ENCODE peak calls at places on chromosomes 6 and 20, in five cellular contexts. One of them, this sample, is unnamed.

GRCh38 chr6:112522600-112522999 is 175.5 kb downstream of the RFPL4B start:
- DNase-seq in amniotic epithelial cell: peak
- DNase-seq in neural crest cell: no peak
- DNase-seq in spleen: no peak
- DNase-seq in mucosa of descending colon: no peak
- DNase-seq in this sample: no peak

GRCh38 chr20:37776049-37776448 is 82.2 kb downstream of the CTNNBL1 start:
- DNase-seq in amniotic epithelial cell: no peak
- DNase-seq in neural crest cell: no peak
- DNase-seq in spleen: no peak
- DNase-seq in mucosa of descending colon: no peak
- DNase-seq in this sample: no peak

GRCh38 chr6:13383280-13384163 is 55.2 kb upstream of the TBC1D7 start:
- DNase-seq in amniotic epithelial cell: peak
- DNase-seq in neural crest cell: no peak
- DNase-seq in spleen: no peak
- DNase-seq in mucosa of descending colon: no peak
- DNase-seq in this sample: no peak

GRCh38 chr6:35055906-35056305 is 85.2 kb downstream of the TCP11 start:
- DNase-seq in amniotic epithelial cell: no peak
- DNase-seq in neural crest cell: no peak
- DNase-seq in spleen: peak
- DNase-seq in mucosa of descending colon: no peak
- DNase-seq in this sample: no peak

GRCh38 chr6:148296746-148297145 is 45.9 kb upstream of the SASH1 start:
- DNase-seq in amniotic epithelial cell: no peak
- DNase-seq in neural crest cell: no peak
- DNase-seq in spleen: no peak
- DNase-seq in mucosa of descending colon: no peak
- DNase-seq in this sample: no peak

GRCh38 chr20:58874469-58874868 is 22.0 kb downstream of the GNAS start:
- DNase-seq in amniotic epithelial cell: no peak
- DNase-seq in neural crest cell: no peak
- DNase-seq in spleen: no peak
- DNase-seq in mucosa of descending colon: no peak
- DNase-seq in this sample: no peak

GRCh38 chr6:42929928-42930360 is 664 bp downstream of the CNPY3 start:
- DNase-seq in amniotic epithelial cell: peak
- DNase-seq in neural crest cell: no peak
- DNase-seq in spleen: peak
- DNase-seq in mucosa of descending colon: no peak
- DNase-seq in this sample: peak

GRCh38 chr6:153729189-153729588 is 309.9 kb upstream of the OPRM1 start:
- DNase-seq in amniotic epithelial cell: no peak
- DNase-seq in neural crest cell: no peak
- DNase-seq in spleen: no peak
- DNase-seq in mucosa of descending colon: no peak
- DNase-seq in this sample: no peak

GRCh38 chr20:58389324-58389967 is 417 bp downstream of the VAPB start:
- DNase-seq in amniotic epithelial cell: no peak
- DNase-seq in neural crest cell: no peak
- DNase-seq in spleen: no peak
- DNase-seq in mucosa of descending colon: no peak
- DNase-seq in this sample: peak

GRCh38 chr20:1034420-1034799 is 32.3 kb upstream of the RSPO4 start:
- DNase-seq in amniotic epithelial cell: no peak
- DNase-seq in neural crest cell: no peak
- DNase-seq in spleen: no peak
- DNase-seq in mucosa of descending colon: no peak
- DNase-seq in this sample: no peak

GRCh38 chr20:35215066-35215956 is 11.2 kb upstream of the MMP24 start:
- DNase-seq in amniotic epithelial cell: peak
- DNase-seq in neural crest cell: no peak
- DNase-seq in spleen: no peak
- DNase-seq in mucosa of descending colon: no peak
- DNase-seq in this sample: no peak

GRCh38 chr6:150734235-150734634 is 131.3 kb upstream of the MTHFD1L start:
- DNase-seq in amniotic epithelial cell: peak
- DNase-seq in neural crest cell: no peak
- DNase-seq in spleen: no peak
- DNase-seq in mucosa of descending colon: no peak
- DNase-seq in this sample: no peak

GRCh38 chr6:33165581-33166258 is 26.5 kb downstream of the COL11A2 start:
- DNase-seq in amniotic epithelial cell: no peak
- DNase-seq in neural crest cell: no peak
- DNase-seq in spleen: no peak
- DNase-seq in mucosa of descending colon: no peak
- DNase-seq in this sample: no peak

GRCh38 chr20:41405436-41405835 is 38.8 kb upstream of the EMILIN3 start:
- DNase-seq in amniotic epithelial cell: no peak
- DNase-seq in neural crest cell: no peak
- DNase-seq in spleen: no peak
- DNase-seq in mucosa of descending colon: no peak
- DNase-seq in this sample: no peak

GRCh38 chr6:155327326-155328073 is 13.2 kb upstream of the TFB1M start:
- DNase-seq in amniotic epithelial cell: peak
- DNase-seq in neural crest cell: peak
- DNase-seq in spleen: no peak
- DNase-seq in mucosa of descending colon: no peak
- DNase-seq in this sample: peak

GRCh38 chr20:37580069-37580468 is 52.4 kb upstream of the BLCAP start:
- DNase-seq in amniotic epithelial cell: no peak
- DNase-seq in neural crest cell: no peak
- DNase-seq in spleen: no peak
- DNase-seq in mucosa of descending colon: no peak
- DNase-seq in this sample: no peak

GRCh38 chr20:63819224-63819917 is 11.7 kb downstream of the ZBTB46 start:
- DNase-seq in amniotic epithelial cell: no peak
- DNase-seq in neural crest cell: no peak
- DNase-seq in spleen: no peak
- DNase-seq in mucosa of descending colon: no peak
- DNase-seq in this sample: no peak

GRCh38 chr6:138477913-138478539 is 21.3 kb downstream of the NHSL1 start:
- DNase-seq in amniotic epithelial cell: peak
- DNase-seq in neural crest cell: no peak
- DNase-seq in spleen: no peak
- DNase-seq in mucosa of descending colon: no peak
- DNase-seq in this sample: no peak

GRCh38 chr20:58330692-58331091 is 21.2 kb downstream of the RAB22A start:
- DNase-seq in amniotic epithelial cell: no peak
- DNase-seq in neural crest cell: no peak
- DNase-seq in spleen: no peak
- DNase-seq in mucosa of descending colon: no peak
- DNase-seq in this sample: no peak

GRCh38 chr6:47655719-47656595 is 42.4 kb upstream of the ADGRF4 start:
- DNase-seq in amniotic epithelial cell: peak
- DNase-seq in neural crest cell: no peak
- DNase-seq in spleen: no peak
- DNase-seq in mucosa of descending colon: peak
- DNase-seq in this sample: peak

GRCh38 chr6:160678230-160678629 is 14.2 kb upstream of the LPA start:
- DNase-seq in amniotic epithelial cell: no peak
- DNase-seq in neural crest cell: no peak
- DNase-seq in spleen: no peak
- DNase-seq in mucosa of descending colon: no peak
- DNase-seq in this sample: no peak

GRCh38 chr20:57638173-57638894 is 18.1 kb upstream of the ZBP1 start:
- DNase-seq in amniotic epithelial cell: peak
- DNase-seq in neural crest cell: no peak
- DNase-seq in spleen: no peak
- DNase-seq in mucosa of descending colon: no peak
- DNase-seq in this sample: no peak

GRCh38 chr6:141347906-141348492 is 784.7 kb upstream of the GJE1 start:
- DNase-seq in amniotic epithelial cell: no peak
- DNase-seq in neural crest cell: no peak
- DNase-seq in spleen: no peak
- DNase-seq in mucosa of descending colon: no peak
- DNase-seq in this sample: no peak

GRCh38 chr20:41141153-41141815 is 3.9 kb downstream of the PLCG1 start:
- DNase-seq in amniotic epithelial cell: peak
- DNase-seq in neural crest cell: peak
- DNase-seq in spleen: no peak
- DNase-seq in mucosa of descending colon: no peak
- DNase-seq in this sample: no peak

GRCh38 chr20:9617062-9617461 is 102.7 kb downstream of the LAMP5 start:
- DNase-seq in amniotic epithelial cell: peak
- DNase-seq in neural crest cell: peak
- DNase-seq in spleen: no peak
- DNase-seq in mucosa of descending colon: no peak
- DNase-seq in this sample: peak

GRCh38 chr6:167733740-167734661 is 92.7 kb upstream of the AFDN start:
- DNase-seq in amniotic epithelial cell: no peak
- DNase-seq in neural crest cell: no peak
- DNase-seq in spleen: peak
- DNase-seq in mucosa of descending colon: no peak
- DNase-seq in this sample: no peak

GRCh38 chr20:59074456-59074855 is 31.9 kb upstream of the PRELID3B start:
- DNase-seq in amniotic epithelial cell: peak
- DNase-seq in neural crest cell: no peak
- DNase-seq in spleen: no peak
- DNase-seq in mucosa of descending colon: no peak
- DNase-seq in this sample: no peak

This sample was measured in DND-41.